ENCODE peak calls at places on chromosomes 13 and 19, in nine cellular contexts. One of them, this sample, is unnamed. For H3K9me3 and H3K27me3, the result is how much of the 10 kb centered on the place peaks cover.

GRCh38 chr19:21202865-21203494 is 61.1 kb downstream of the ZNF431 start:
- DNase-seq in IMR-90: peak
- DNase-seq in tibial nerve: peak
- DNase-seq in colonic mucosa: no peak
- DNase-seq in breast epithelium: no peak
- DNase-seq in heart left ventricle: no peak
- DNase-seq in ascending aorta: no peak
- DNase-seq in left ventricle myocardium inferior: no peak
- DNase-seq in CD4-positive, CD25-positive, alpha-beta regulatory T cell: peak
- DNase-seq in this sample: no peak

GRCh38 chr19:46299695-46300094 is 2.9 kb downstream of the HIF3A start:
- DNase-seq in IMR-90: no peak
- DNase-seq in ascending aorta: no peak
- DNase-seq in colonic mucosa: peak
- DNase-seq in left ventricle myocardium inferior: no peak
- DNase-seq in heart left ventricle: peak
- DNase-seq in CD4-positive, CD25-positive, alpha-beta regulatory T cell: no peak
- DNase-seq in breast epithelium: no peak
- DNase-seq in tibial nerve: no peak
- DNase-seq in this sample: no peak

GRCh38 chr19:44752816-44753618 is 4.5 kb downstream of the BCL3 start:
- DNase-seq in heart left ventricle: peak
- DNase-seq in colonic mucosa: peak
- DNase-seq in IMR-90: peak
- DNase-seq in tibial nerve: peak
- DNase-seq in CD4-positive, CD25-positive, alpha-beta regulatory T cell: peak
- DNase-seq in left ventricle myocardium inferior: peak
- DNase-seq in ascending aorta: peak
- DNase-seq in breast epithelium: peak
- DNase-seq in this sample: peak

GRCh38 chr13:77928909-77929308 is 10.3 kb upstream of the EDNRB start:
- DNase-seq in colonic mucosa: no peak
- DNase-seq in left ventricle myocardium inferior: no peak
- DNase-seq in CD4-positive, CD25-positive, alpha-beta regulatory T cell: no peak
- DNase-seq in ascending aorta: no peak
- DNase-seq in heart left ventricle: no peak
- DNase-seq in breast epithelium: no peak
- DNase-seq in tibial nerve: no peak
- DNase-seq in IMR-90: no peak
- DNase-seq in this sample: no peak

GRCh38 chr19:1773173-1773572 is 19.9 kb downstream of the ONECUT3 start:
- DNase-seq in heart left ventricle: no peak
- DNase-seq in CD4-positive, CD25-positive, alpha-beta regulatory T cell: no peak
- DNase-seq in tibial nerve: no peak
- DNase-seq in breast epithelium: no peak
- DNase-seq in colonic mucosa: no peak
- DNase-seq in left ventricle myocardium inferior: no peak
- DNase-seq in IMR-90: no peak
- DNase-seq in ascending aorta: no peak
- DNase-seq in this sample: no peak

GRCh38 chr13:111371211-111371610 is 50.8 kb downstream of the TEX29 start:
- DNase-seq in IMR-90: peak
- DNase-seq in colonic mucosa: no peak
- DNase-seq in heart left ventricle: no peak
- DNase-seq in tibial nerve: peak
- DNase-seq in CD4-positive, CD25-positive, alpha-beta regulatory T cell: no peak
- DNase-seq in left ventricle myocardium inferior: no peak
- DNase-seq in ascending aorta: no peak
- DNase-seq in breast epithelium: no peak
- DNase-seq in this sample: no peak

GRCh38 chr19:47421844-47422395 is 2.6 kb upstream of the MEIS3 start:
- DNase-seq in breast epithelium: no peak
- DNase-seq in left ventricle myocardium inferior: no peak
- DNase-seq in heart left ventricle: no peak
- DNase-seq in colonic mucosa: no peak
- DNase-seq in IMR-90: no peak
- DNase-seq in CD4-positive, CD25-positive, alpha-beta regulatory T cell: no peak
- DNase-seq in tibial nerve: no peak
- DNase-seq in ascending aorta: no peak
- DNase-seq in this sample: no peak

GRCh38 chr13:77728265-77728966 is 30.9 kb downstream of the SLAIN1 start:
- DNase-seq in ascending aorta: no peak
- DNase-seq in colonic mucosa: no peak
- DNase-seq in IMR-90: no peak
- DNase-seq in CD4-positive, CD25-positive, alpha-beta regulatory T cell: no peak
- DNase-seq in breast epithelium: no peak
- DNase-seq in left ventricle myocardium inferior: no peak
- DNase-seq in tibial nerve: no peak
- DNase-seq in heart left ventricle: no peak
- DNase-seq in this sample: no peak

GRCh38 chr19:30076751-30077670 is 135.0 kb downstream of the URI1 start:
- DNase-seq in tibial nerve: no peak
- DNase-seq in CD4-positive, CD25-positive, alpha-beta regulatory T cell: no peak
- DNase-seq in left ventricle myocardium inferior: no peak
- DNase-seq in colonic mucosa: no peak
- DNase-seq in breast epithelium: peak
- DNase-seq in heart left ventricle: no peak
- DNase-seq in ascending aorta: no peak
- DNase-seq in IMR-90: no peak
- DNase-seq in this sample: no peak

GRCh38 chr19:2199215-2199614 is 35.5 kb downstream of the DOT1L start:
- DNase-seq in CD4-positive, CD25-positive, alpha-beta regulatory T cell: no peak
- DNase-seq in IMR-90: no peak
- DNase-seq in colonic mucosa: no peak
- DNase-seq in breast epithelium: no peak
- DNase-seq in ascending aorta: no peak
- DNase-seq in heart left ventricle: no peak
- DNase-seq in tibial nerve: no peak
- DNase-seq in left ventricle myocardium inferior: no peak
- DNase-seq in this sample: no peak

GRCh38 chr13:113041293-113041690 is 64.3 kb upstream of the F7 start:
- DNase-seq in left ventricle myocardium inferior: no peak
- DNase-seq in ascending aorta: no peak
- DNase-seq in colonic mucosa: no peak
- DNase-seq in breast epithelium: no peak
- DNase-seq in IMR-90: no peak
- DNase-seq in heart left ventricle: no peak
- DNase-seq in tibial nerve: no peak
- DNase-seq in CD4-positive, CD25-positive, alpha-beta regulatory T cell: no peak
- DNase-seq in this sample: no peak

GRCh38 chr19:43622956-43623355 is 3.5 kb upstream of the ZNF428 start:
- DNase-seq in CD4-positive, CD25-positive, alpha-beta regulatory T cell: no peak
- DNase-seq in breast epithelium: no peak
- DNase-seq in left ventricle myocardium inferior: no peak
- DNase-seq in ascending aorta: no peak
- DNase-seq in tibial nerve: no peak
- DNase-seq in IMR-90: no peak
- DNase-seq in heart left ventricle: no peak
- DNase-seq in colonic mucosa: no peak
- DNase-seq in this sample: no peak

GRCh38 chr19:45528149-45528743 is 21.0 kb downstream of the VASP start:
- DNase-seq in CD4-positive, CD25-positive, alpha-beta regulatory T cell: no peak
- DNase-seq in colonic mucosa: no peak
- DNase-seq in ascending aorta: no peak
- DNase-seq in heart left ventricle: no peak
- DNase-seq in tibial nerve: no peak
- DNase-seq in left ventricle myocardium inferior: no peak
- DNase-seq in IMR-90: peak
- DNase-seq in breast epithelium: no peak
- DNase-seq in this sample: no peak

GRCh38 chr13:24983094-24983493 is 112.8 kb upstream of the PABPC3 start:
- DNase-seq in breast epithelium: no peak
- DNase-seq in heart left ventricle: no peak
- DNase-seq in ascending aorta: no peak
- DNase-seq in CD4-positive, CD25-positive, alpha-beta regulatory T cell: no peak
- DNase-seq in left ventricle myocardium inferior: no peak
- DNase-seq in tibial nerve: no peak
- DNase-seq in colonic mucosa: peak
- DNase-seq in IMR-90: no peak
- DNase-seq in this sample: no peak

GRCh38 chr13:103349664-103350063 is 283.4 kb upstream of the SLC10A2 start:
- DNase-seq in heart left ventricle: peak
- DNase-seq in tibial nerve: no peak
- DNase-seq in ascending aorta: no peak
- DNase-seq in CD4-positive, CD25-positive, alpha-beta regulatory T cell: no peak
- DNase-seq in IMR-90: no peak
- DNase-seq in colonic mucosa: no peak
- DNase-seq in breast epithelium: no peak
- DNase-seq in left ventricle myocardium inferior: no peak
- DNase-seq in this sample: no peak

DNA sequence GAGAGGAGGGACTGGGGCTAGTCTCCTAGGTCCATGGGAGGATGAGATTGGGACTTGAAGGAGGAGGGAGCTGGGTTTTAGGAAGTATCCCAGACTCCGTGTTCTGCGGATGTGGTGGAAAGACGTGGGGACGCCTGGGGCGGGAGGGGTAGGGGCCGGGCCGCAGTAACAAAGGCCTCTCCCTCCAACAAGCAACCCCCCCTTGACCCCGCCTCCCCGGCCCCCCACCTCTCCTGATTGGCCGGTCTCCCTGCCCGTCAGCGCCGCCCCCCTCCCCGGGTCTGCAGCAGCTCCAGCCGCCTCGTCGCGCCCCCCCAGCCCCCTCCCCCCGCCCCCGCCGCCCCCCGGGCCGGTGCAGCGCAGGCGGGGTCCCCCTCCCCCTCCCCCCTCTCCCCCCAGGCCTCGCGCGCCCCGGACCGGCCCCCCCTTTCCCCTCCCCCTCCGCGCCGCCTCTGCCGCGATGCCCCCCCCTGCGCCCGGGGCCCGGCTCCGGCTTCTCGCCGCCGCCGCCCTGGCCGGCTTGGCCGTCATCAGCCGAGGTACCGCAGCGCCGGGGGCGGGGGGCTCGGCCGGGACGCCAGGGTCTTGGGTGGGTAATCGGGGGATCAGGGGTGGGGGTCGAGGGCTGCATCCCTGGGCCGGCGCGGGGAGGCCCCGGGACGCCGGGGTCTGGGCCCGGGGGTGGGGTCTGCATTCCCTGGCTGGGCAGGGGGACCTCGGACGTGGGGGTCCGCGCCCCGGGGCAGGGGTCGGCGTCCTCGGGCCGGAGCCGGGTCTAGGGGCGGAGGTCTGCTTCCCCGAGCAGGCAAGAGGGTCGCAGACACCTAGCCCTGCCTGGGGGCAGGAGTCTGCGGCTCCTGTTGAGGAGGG is at the start of gene IGLON5:
- DNase-seq in heart left ventricle: no peak
- DNase-seq in CD4-positive, CD25-positive, alpha-beta regulatory T cell: no peak
- DNase-seq in left ventricle myocardium inferior: no peak
- DNase-seq in colonic mucosa: no peak
- DNase-seq in IMR-90: no peak
- DNase-seq in tibial nerve: no peak
- DNase-seq in ascending aorta: no peak
- DNase-seq in breast epithelium: no peak
- DNase-seq in this sample: no peak
- H3K4me3 ChIP-seq in heart left ventricle: no peak
- H3K4me3 ChIP-seq in CD4-positive, CD25-positive, alpha-beta regulatory T cell: no peak
- H3K4me3 ChIP-seq in left ventricle myocardium inferior: no peak
- H3K4me3 ChIP-seq in colonic mucosa: no peak
- H3K4me3 ChIP-seq in IMR-90: no peak
- H3K4me3 ChIP-seq in tibial nerve: no peak
- H3K4me3 ChIP-seq in ascending aorta: no peak
- H3K4me3 ChIP-seq in breast epithelium: no peak
- H3K4me3 ChIP-seq in this sample: no peak

GRCh38 chr19:57566396-57567256 is 7.0 kb upstream of the ZNF550 start:
- DNase-seq in breast epithelium: no peak
- DNase-seq in tibial nerve: no peak
- DNase-seq in left ventricle myocardium inferior: no peak
- DNase-seq in colonic mucosa: no peak
- DNase-seq in CD4-positive, CD25-positive, alpha-beta regulatory T cell: no peak
- DNase-seq in IMR-90: peak
- DNase-seq in ascending aorta: no peak
- DNase-seq in heart left ventricle: no peak
- DNase-seq in this sample: no peak

GRCh38 chr19:57572415-57572947 is 6.2 kb downstream of the ZNF416 start:
- DNase-seq in colonic mucosa: no peak
- DNase-seq in ascending aorta: no peak
- DNase-seq in CD4-positive, CD25-positive, alpha-beta regulatory T cell: no peak
- DNase-seq in breast epithelium: no peak
- DNase-seq in left ventricle myocardium inferior: no peak
- DNase-seq in heart left ventricle: no peak
- DNase-seq in IMR-90: no peak
- DNase-seq in tibial nerve: no peak
- DNase-seq in this sample: no peak

GRCh38 chr19:57576661-57577060 is 2.0 kb downstream of the ZNF416 start:
- DNase-seq in breast epithelium: no peak
- DNase-seq in heart left ventricle: no peak
- DNase-seq in colonic mucosa: no peak
- DNase-seq in tibial nerve: no peak
- DNase-seq in CD4-positive, CD25-positive, alpha-beta regulatory T cell: no peak
- DNase-seq in IMR-90: no peak
- DNase-seq in left ventricle myocardium inferior: no peak
- DNase-seq in ascending aorta: no peak
- DNase-seq in this sample: no peak

GRCh38 chr19:57570707-57571106 is 8.0 kb downstream of the ZNF416 start:
- DNase-seq in heart left ventricle: no peak
- DNase-seq in tibial nerve: no peak
- DNase-seq in colonic mucosa: no peak
- DNase-seq in breast epithelium: no peak
- DNase-seq in IMR-90: no peak
- DNase-seq in CD4-positive, CD25-positive, alpha-beta regulatory T cell: no peak
- DNase-seq in ascending aorta: no peak
- DNase-seq in left ventricle myocardium inferior: no peak
- DNase-seq in this sample: no peak
- H3K9me3 ChIP-seq in heart left ventricle: under half
- H3K9me3 ChIP-seq in tibial nerve: half or more
- H3K9me3 ChIP-seq in colonic mucosa: under half
- H3K9me3 ChIP-seq in breast epithelium: half or more
- H3K9me3 ChIP-seq in IMR-90: half or more
- H3K9me3 ChIP-seq in CD4-positive, CD25-positive, alpha-beta regulatory T cell: half or more
- H3K9me3 ChIP-seq in ascending aorta: half or more
- H3K9me3 ChIP-seq in left ventricle myocardium inferior: half or more
- H3K9me3 ChIP-seq in this sample: half or more

DNA sequence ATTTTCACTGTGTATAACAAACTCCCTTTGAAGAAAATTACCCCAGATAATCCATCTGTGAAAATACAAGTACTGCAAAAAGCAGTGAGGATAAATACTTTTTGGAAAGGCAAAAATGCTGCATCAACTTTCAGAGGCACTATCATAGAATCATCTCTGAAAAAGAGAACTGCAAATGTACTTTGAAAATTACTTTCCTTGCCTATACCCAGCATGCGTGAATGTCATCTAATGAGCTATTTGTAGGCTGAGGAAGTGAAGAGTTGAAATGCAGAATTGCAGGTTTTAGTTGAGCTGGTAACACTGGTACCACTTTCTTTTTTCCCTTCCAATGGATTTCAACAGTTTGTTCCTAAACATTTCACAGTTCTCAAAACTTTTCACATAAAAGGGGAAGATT is 196.7 kb downstream of the TBC1D4 start:
- DNase-seq in left ventricle myocardium inferior: no peak
- DNase-seq in heart left ventricle: no peak
- DNase-seq in breast epithelium: no peak
- DNase-seq in ascending aorta: no peak
- DNase-seq in colonic mucosa: no peak
- DNase-seq in tibial nerve: no peak
- DNase-seq in IMR-90: no peak
- DNase-seq in CD4-positive, CD25-positive, alpha-beta regulatory T cell: no peak
- DNase-seq in this sample: no peak
- H3K27me3 ChIP-seq in left ventricle myocardium inferior: under half
- H3K27me3 ChIP-seq in heart left ventricle: under half
- H3K27me3 ChIP-seq in breast epithelium: under half
- H3K27me3 ChIP-seq in ascending aorta: under half
- H3K27me3 ChIP-seq in colonic mucosa: under half
- H3K27me3 ChIP-seq in tibial nerve: under half
- H3K27me3 ChIP-seq in IMR-90: under half
- H3K27me3 ChIP-seq in CD4-positive, CD25-positive, alpha-beta regulatory T cell: under half
- H3K27me3 ChIP-seq in this sample: under half

GRCh38 chr13:49216334-49216733 is 3.8 kb upstream of the MLNR start:
- DNase-seq in heart left ventricle: no peak
- DNase-seq in CD4-positive, CD25-positive, alpha-beta regulatory T cell: no peak
- DNase-seq in tibial nerve: no peak
- DNase-seq in IMR-90: no peak
- DNase-seq in colonic mucosa: no peak
- DNase-seq in breast epithelium: no peak
- DNase-seq in left ventricle myocardium inferior: no peak
- DNase-seq in ascending aorta: no peak
- DNase-seq in this sample: no peak
- H3K4me3 ChIP-seq in heart left ventricle: no peak
- H3K4me3 ChIP-seq in CD4-positive, CD25-positive, alpha-beta regulatory T cell: no peak
- H3K4me3 ChIP-seq in tibial nerve: no peak
- H3K4me3 ChIP-seq in IMR-90: no peak
- H3K4me3 ChIP-seq in colonic mucosa: no peak
- H3K4me3 ChIP-seq in breast epithelium: no peak
- H3K4me3 ChIP-seq in left ventricle myocardium inferior: no peak
- H3K4me3 ChIP-seq in ascending aorta: no peak
- H3K4me3 ChIP-seq in this sample: no peak

This sample was measured in MG63.